ENCODE peak calls at places on chromosomes 2 and 18, in four cellular contexts. D is SW480, N is HS-5, U is NCI-H1694. Z is an unnamed sample.

GRCh38 chr2:226564667-226565066 is 235.0 kb downstream of the IRS1 start:
- DNase-seq in N (no peak), D (no peak), U (no peak), Z (no peak)

GRCh38 chr2:234031207-234031606 is 19.3 kb upstream of the SPP2 start:
- DNase-seq in U (no peak), D (no peak), N (no peak), Z (no peak)

GRCh38 chr18:44467718-44468117 is 213.0 kb upstream of the SETBP1 start:
- DNase-seq in N (no peak), U (no peak), D (no peak), Z (no peak)

GRCh38 chr2:191927991-191928390 is 81.1 kb upstream of the CAVIN2 start:
- DNase-seq in D (no peak), N (no peak), U (no peak), Z (no peak)

GRCh38 chr2:17430326-17430725 is 87.9 kb downstream of the RAD51AP2 start:
- DNase-seq in N (no peak), U (no peak), D (no peak), Z (no peak)

GRCh38 chr2:147847746-147848391 is 3.0 kb downstream of the ACVR2A start:
- DNase-seq in D (no peak), N (no peak), U (no peak), Z (no peak)

GRCh38 chr2:239393941-239394340 is 6.9 kb downstream of the HDAC4 start:
- DNase-seq in N (no peak), U (no peak), D (no peak), Z (peak)

GRCh38 chr18:9535430-9535972 is 60.2 kb downstream of the RALBP1 start:
- DNase-seq in D (no peak), N (peak), U (no peak), Z (no peak)

GRCh38 chr2:173249661-173250641 is 104.7 kb upstream of the CDCA7 start:
- DNase-seq in D (no peak), N (no peak), U (peak), Z (no peak)

GRCh38 chr2:84817239-84817655 is 63.6 kb downstream of the TRABD2A start:
- DNase-seq in U (no peak), D (no peak), N (no peak), Z (no peak)

GRCh38 chr2:173858297-173858731 is 106.9 kb downstream of the SP3 start:
- DNase-seq in D (no peak), U (no peak), N (no peak), Z (no peak)

GRCh38 chr2:186687774-186688173 is 6.1 kb upstream of the FAM171B start:
- DNase-seq in D (no peak), U (no peak), N (no peak), Z (no peak)

GRCh38 chr2:203549406-203549805 is 14.3 kb upstream of the RAPH1 start:
- DNase-seq in D (no peak), N (no peak), U (no peak), Z (no peak)

GRCh38 chr18:54023471-54023870 is 201.0 kb downstream of the MBD2 start:
- DNase-seq in D (no peak), N (peak), U (no peak), Z (no peak)

GRCh38 chr2:189580662-189581353 is at the start of gene SLC40A1:
- DNase-seq in N (no peak), U (no peak), D (peak), Z (peak)

GRCh38 chr2:226802573-226802972 is 3.0 kb upstream of the IRS1 start:
- DNase-seq in N (peak), D (peak), U (peak), Z (peak)

GRCh38 chr2:11160731-11161455 is 5.6 kb downstream of the SLC66A3 start:
- DNase-seq in N (no peak), U (no peak), D (no peak), Z (no peak)

GRCh38 chr2:187581125-187581896 is 27.1 kb upstream of the TFPI start:
- DNase-seq in N (peak), D (peak), U (peak), Z (peak)

GRCh38 chr2:121746071-121746578 is 9.3 kb upstream of the TSN start:
- DNase-seq in U (no peak), D (no peak), N (no peak), Z (no peak)

GRCh38 chr2:3414133-3414856 is 34.8 kb downstream of the TRAPPC12 start:
- DNase-seq in N (no peak), D (no peak), U (no peak), Z (no peak)

GRCh38 chr18:56139792-56140254 is 498.6 kb downstream of the TXNL1 start:
- DNase-seq in U (no peak), D (no peak), N (no peak), Z (no peak)

GRCh38 chr2:134261398-134262131 is 7.7 kb downstream of the MGAT5 start:
- DNase-seq in U (no peak), D (no peak), N (no peak), Z (no peak)

GRCh38 chr2:131413148-131413747 is 49.3 kb upstream of the RAB6D start:
- DNase-seq in U (peak), N (peak), D (peak), Z (peak)

GRCh38 chr2:8441371-8441770 is 240.5 kb upstream of the ID2 start:
- DNase-seq in D (no peak), U (no peak), N (no peak), Z (no peak)

GRCh38 chr18:14971461-14972185 is 223.7 kb downstream of the ANKRD30B start:
- DNase-seq in U (no peak), D (no peak), N (peak), Z (peak)

GRCh38 chr18:28114472-28114871 is 62.5 kb downstream of the CDH2 start:
- DNase-seq in U (no peak), N (no peak), D (no peak), Z (no peak)

GRCh38 chr2:236700703-236701102 is 131.1 kb downstream of the ACKR3 start:
- DNase-seq in D (no peak), N (no peak), U (no peak), Z (no peak)

GRCh38 chr18:6782861-6783260 is 53.3 kb downstream of the ARHGAP28 start:
- DNase-seq in D (no peak), N (no peak), U (no peak), Z (no peak)

GRCh38 chr2:172380436-172381274 is 46.7 kb upstream of the ITGA6 start:
- DNase-seq in N (no peak), U (no peak), D (no peak), Z (no peak)

Z was measured in SK-MEL-5.